ENCODE peak calls at places on chromosomes 12 and 14, in nine cellular contexts. S is NCI-H446 treated with DMSO at 0.1 percent for 48 hours; P is AG04450; X is smooth muscle cell of the brain vasculature; G is activated gamma-delta T cell; F is activated CD8-positive, alpha-beta memory T cell treated with anti-CD3 and anti-CD28 coated beads, Interleukin-2, amount 50 U/mL, for 48 hours; T is stimulated activated CD4-positive, alpha-beta T cell treated with anti-CD3 and anti-CD28 coated beads, Interleukin-4, amount 100 ng/mL, for 48 hours; Q is NCI-H774; H is activated T-cell treated with anti-CD3 and anti-CD28 coated beads for 1 hour. Y is an unnamed sample.
A peak's percentile ranks its signal among the peaks of the same experiment; 100 is the strongest.

GRCh38 chr12:88552672-88553079 is 27.6 kb downstream of the KITLG start:
- DNase-seq in S (no peak), P (no peak), X (no peak), G (no peak), F (no peak), T (no peak), Q (no peak), H (no peak), Y (no peak)

GRCh38 chr14:63328787-63329737 is 10.3 kb upstream of the GPHB5 start:
- DNase-seq in S (no peak), P (no peak), X (no peak), G (no peak), F (no peak), T (no peak), Q (no peak), H (no peak), Y (no peak)

GRCh38 chr12:63196168-63196567 is 45.2 kb upstream of the AVPR1A start:
- DNase-seq in S (no peak), P (no peak), X (no peak), G (no peak), F (no peak), T (no peak), Q (no peak), H (no peak), Y (no peak)

GRCh38 chr14:40368314-40368713 is 936.1 kb upstream of the FBXO33 start:
- DNase-seq in S (peak; percentile 10), P (no peak), X (no peak), G (no peak), F (no peak), T (no peak), Q (peak; percentile 46), H (no peak), Y (no peak)

GRCh38 chr12:105748806-105749600 is 389.8 kb downstream of the NUAK1 start:
- DNase-seq in S (peak; percentile 63), P (peak; percentile 49), X (peak; percentile 6), G (no peak), F (no peak), T (no peak), Q (no peak), H (no peak), Y (no peak)

GRCh38 chr12:108173160-108173559 is 44.1 kb downstream of the WSCD2 start:
- DNase-seq in S (no peak), P (no peak), X (no peak), G (no peak), F (no peak), T (no peak), Q (no peak), H (no peak), Y (no peak)

GRCh38 chr14:54570651-54571415 is 3.9 kb downstream of the SAMD4A start:
- DNase-seq in S (no peak), P (peak; percentile 74), X (no peak), G (no peak), F (no peak), T (no peak), Q (no peak), H (no peak), Y (no peak)

GRCh38 chr12:43836455-43836989 is 641 bp downstream of the TMEM117 start:
- DNase-seq in S (no peak), P (no peak), X (no peak), G (no peak), F (no peak), T (no peak), Q (no peak), H (no peak), Y (no peak)

GRCh38 chr12:106247731-106248176 is at the start of gene CKAP4:
- DNase-seq in S (peak; percentile 17), P (no peak), X (peak; percentile 55), G (peak; percentile 61), F (peak; percentile 72), T (no peak), Q (peak; percentile 75), H (peak; percentile 39), Y (no peak)

GRCh38 chr14:39097159-39097558 is 5.9 kb downstream of the SEC23A start:
- DNase-seq in S (no peak), P (no peak), X (no peak), G (no peak), F (no peak), T (peak; percentile 11), Q (no peak), H (no peak), Y (no peak)

GRCh38 chr14:71266994-71267636 is 359.9 kb downstream of the PCNX1 start:
- DNase-seq in S (no peak), P (no peak), X (no peak), G (no peak), F (no peak), T (peak; percentile 15), Q (no peak), H (no peak), Y (no peak)

GRCh38 chr12:104742551-104742961 is 215.5 kb downstream of the SLC41A2 start:
- DNase-seq in S (peak; percentile 93), P (no peak), X (no peak), G (no peak), F (no peak), T (no peak), Q (peak; percentile 26), H (no peak), Y (no peak)

GRCh38 chr12:62123721-62124203 is 136.4 kb upstream of the USP15 start:
- DNase-seq in S (no peak), P (peak; percentile 18), X (peak; percentile 15), G (no peak), F (peak; percentile 52), T (peak; percentile 13), Q (peak; percentile 67), H (peak; percentile 11), Y (no peak)

GRCh38 chr14:98189944-98190343 is 1082.1 kb downstream of the BCL11B start:
- DNase-seq in S (no peak), P (no peak), X (no peak), G (no peak), F (no peak), T (no peak), Q (no peak), H (no peak), Y (no peak)

GRCh38 chr12:70892593-70892992 is 27.9 kb downstream of the PTPRR start:
- DNase-seq in S (no peak), P (no peak), X (no peak), G (no peak), F (no peak), T (no peak), Q (no peak), H (no peak), Y (no peak)

GRCh38 chr12:124527861-124528561 is 39.4 kb downstream of the NCOR2 start:
- DNase-seq in S (peak; percentile 77), P (no peak), X (no peak), G (no peak), F (no peak), T (no peak), Q (no peak), H (no peak), Y (no peak)

GRCh38 chr12:87413784-87414183 is 615.4 kb downstream of the C12orf50 start:
- DNase-seq in S (peak; percentile 67), P (no peak), X (peak; percentile 13), G (no peak), F (no peak), T (no peak), Q (no peak), H (no peak), Y (peak; percentile 61)

GRCh38 chr14:88422919-88423318 is 37.5 kb downstream of the SPATA7 start:
- DNase-seq in S (no peak), P (peak; percentile 20), X (no peak), G (no peak), F (no peak), T (no peak), Q (no peak), H (no peak), Y (no peak)

GRCh38 chr12:4705824-4706223 is 14.4 kb upstream of the GALNT8 start:
- DNase-seq in S (no peak), P (no peak), X (no peak), G (no peak), F (no peak), T (no peak), Q (no peak), H (no peak), Y (no peak)

GRCh38 chr14:96056509-96057422 is 17.6 kb downstream of the C14orf132 start:
- DNase-seq in S (no peak), P (no peak), X (no peak), G (no peak), F (peak; percentile 4), T (no peak), Q (no peak), H (no peak), Y (no peak)

GRCh38 chr12:111437816-111438454 is 32.2 kb downstream of the SH2B3 start:
- DNase-seq in S (no peak), P (no peak), X (no peak), G (no peak), F (no peak), T (no peak), Q (no peak), H (no peak), Y (peak; percentile 55)

GRCh38 chr14:58920230-58920629 is 268.2 kb upstream of the DAAM1 start:
- DNase-seq in S (no peak), P (no peak), X (no peak), G (no peak), F (no peak), T (no peak), Q (no peak), H (no peak), Y (no peak)

GRCh38 chr14:23294734-23295561 is 7.7 kb downstream of the PPP1R3E start:
- DNase-seq in S (no peak), P (no peak), X (no peak), G (no peak), F (peak; percentile 68), T (peak; percentile 34), Q (peak; percentile 52), H (peak; percentile 40), Y (no peak)

GRCh38 chr12:93377252-93377542 is 528 bp upstream of the NUDT4 start:
- DNase-seq in S (no peak), P (no peak), X (no peak), G (no peak), F (no peak), T (no peak), Q (no peak), H (no peak), Y (no peak)

GRCh38 chr12:49094104-49094948 is at the start of gene DHH:
- DNase-seq in S (no peak), P (no peak), X (no peak), G (no peak), F (peak; percentile 59), T (no peak), Q (peak; percentile 27), H (no peak), Y (no peak)

GRCh38 chr14:92597873-92598548 is 84.4 kb downstream of the RIN3 start:
- DNase-seq in S (no peak), P (no peak), X (no peak), G (no peak), F (no peak), T (no peak), Q (no peak), H (no peak), Y (no peak)

GRCh38 chr14:93049867-93050331 is 65.8 kb downstream of the ITPK1 start:
- DNase-seq in S (no peak), P (no peak), X (no peak), G (no peak), F (no peak), T (no peak), Q (no peak), H (no peak), Y (no peak)

GRCh38 chr12:76041406-76041805 is 9.8 kb upstream of the PHLDA1 start:
- DNase-seq in S (no peak), P (no peak), X (no peak), G (no peak), F (no peak), T (no peak), Q (no peak), H (no peak), Y (no peak)

GRCh38 chr12:48110691-48111315 is 4.9 kb upstream of the SENP1 start:
- DNase-seq in S (no peak), P (no peak), X (no peak), G (no peak), F (no peak), T (no peak), Q (no peak), H (no peak), Y (no peak)

GRCh38 chr12:38926501-38926900 is 21.1 kb upstream of the CPNE8 start:
- DNase-seq in S (no peak), P (no peak), X (no peak), G (no peak), F (no peak), T (no peak), Q (no peak), H (no peak), Y (no peak)

Y was measured in HS-27A.